ENCODE peak calls at places on chromosome 11, in six cellular contexts. X is K562, H is IMR-90, E is A549, K is H9, Y is AG09309. W is an unnamed sample.
A peak's percentile ranks its signal among the peaks of the same experiment; 100 is the strongest.

GRCh38 chr11:96052921-96053631 is 129.2 kb upstream of the MTMR2 start:
- DNase-seq in X (no peak), H (peak; percentile 62), E (no peak), K (no peak), Y (no peak), W (no peak)

GRCh38 chr11:61303725-61304124 is 8.6 kb upstream of the VWCE start:
- DNase-seq in X (no peak), H (no peak), E (no peak), K (no peak), Y (no peak), W (no peak)

GRCh38 chr11:82546556-82547162 is 187.0 kb downstream of the FAM181B start:
- DNase-seq in X (no peak), H (no peak), E (no peak), K (no peak), Y (no peak), W (no peak)

GRCh38 chr11:116925050-116925449 is 87.6 kb upstream of the APOA1 start:
- DNase-seq in X (no peak), H (no peak), E (no peak), K (no peak), Y (no peak), W (no peak)

GRCh38 chr11:118276422-118276821 is 12.3 kb upstream of the MPZL2 start:
- DNase-seq in X (no peak), H (no peak), E (no peak), K (no peak), Y (no peak), W (no peak)

GRCh38 chr11:44308923-44309482 is 936 bp downstream of the ALX4 start:
- DNase-seq in X (no peak), H (no peak), E (no peak), K (no peak), Y (no peak), W (no peak)

GRCh38 chr11:15507592-15507991 is 392.9 kb downstream of the INSC start:
- DNase-seq in X (no peak), H (no peak), E (no peak), K (no peak), Y (no peak), W (no peak)

GRCh38 chr11:57426754-57427691 is at the start of gene SLC43A3:
- DNase-seq in X (peak; percentile 83), H (peak; percentile 82), E (no peak), K (peak; percentile 79), Y (peak; percentile 75), W (peak; percentile 47)

GRCh38 chr11:118841469-118842222 is 42.0 kb upstream of the CXCR5 start:
- DNase-seq in X (no peak), H (no peak), E (no peak), K (no peak), Y (no peak), W (no peak)

GRCh38 chr11:132520199-132520598 is 1012.1 kb downstream of the OPCML start:
- DNase-seq in X (no peak), H (peak; percentile 3), E (no peak), K (no peak), Y (no peak), W (no peak)

GRCh38 chr11:17391493-17392355 is 3.3 kb upstream of the KCNJ11 start:
- DNase-seq in X (no peak), H (no peak), E (no peak), K (no peak), Y (no peak), W (no peak)

GRCh38 chr11:21896216-21896615 is 296.7 kb upstream of the ANO5 start:
- DNase-seq in X (no peak), H (no peak), E (no peak), K (no peak), Y (no peak), W (no peak)

GRCh38 chr11:126698576-126698975 is 302.0 kb downstream of the KIRREL3 start:
- DNase-seq in X (no peak), H (no peak), E (no peak), K (peak; percentile 38), Y (no peak), W (no peak)

GRCh38 chr11:123653405-123653996 is 923 bp downstream of the SCN3B start:
- DNase-seq in X (no peak), H (no peak), E (peak; percentile 33), K (no peak), Y (no peak), W (peak; percentile 14)

GRCh38 chr11:24697722-24698121 is 200.9 kb downstream of the LUZP2 start:
- DNase-seq in X (no peak), H (peak; percentile 82), E (no peak), K (no peak), Y (no peak), W (no peak)

DNA sequence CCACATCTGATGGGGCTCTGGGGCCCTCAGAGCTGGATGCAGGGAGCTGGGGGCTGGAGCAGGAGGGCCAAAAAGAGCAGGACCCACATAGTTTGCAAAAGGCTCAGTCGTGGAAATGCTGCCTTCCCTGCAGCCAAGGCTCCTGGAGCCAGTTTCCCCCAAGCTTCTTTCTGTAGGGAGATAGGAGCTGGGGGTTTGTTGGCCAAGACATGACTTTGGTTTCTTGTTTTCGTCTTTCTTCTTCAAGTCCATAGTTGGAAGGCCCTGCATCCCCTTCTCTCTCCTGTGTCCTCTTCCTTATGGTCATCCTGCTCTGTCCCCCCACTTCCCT is 36.3 kb downstream of the IGF2 start:
- DNase-seq in X (no peak), H (no peak), E (no peak), K (no peak), Y (no peak), W (no peak)
- TF ChIP-seq CTCF in X (no peak), H (no peak), E (no peak), K (no peak), Y (no peak), W (no peak)

GRCh38 chr11:105699203-105699602 is 89.3 kb downstream of the GRIA4 start:
- DNase-seq in X (no peak), H (no peak), E (no peak), K (no peak), Y (no peak), W (no peak)
- TF ChIP-seq CTCF in X (no peak), H (no peak), E (no peak), K (no peak), Y (no peak), W (no peak)

DNA sequence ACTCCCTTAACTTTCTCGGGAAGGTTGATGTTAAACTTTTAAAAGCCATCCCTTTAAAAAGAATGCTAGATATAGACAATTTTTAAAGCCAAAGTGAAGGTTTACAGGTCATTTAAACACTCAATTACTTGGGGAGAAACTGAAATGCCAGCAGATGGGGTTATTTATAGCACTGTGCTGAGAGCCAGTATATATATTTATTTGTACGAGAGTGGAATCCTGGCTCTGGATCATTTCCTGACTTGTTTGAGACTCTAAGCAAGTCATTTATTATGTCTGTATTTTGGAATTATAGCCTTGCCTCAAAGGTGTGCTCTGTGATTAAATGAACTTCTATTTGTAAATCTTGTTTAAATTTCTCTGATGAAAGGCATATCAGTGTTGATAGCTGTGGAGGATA is 6.8 kb upstream of the ZBED5 start:
- DNase-seq in X (no peak), H (peak; percentile 54), E (no peak), K (no peak), Y (no peak), W (no peak)
- TF ChIP-seq CTCF in X (no peak), H (no peak), E (no peak), K (no peak), Y (no peak), W (no peak)

DNA sequence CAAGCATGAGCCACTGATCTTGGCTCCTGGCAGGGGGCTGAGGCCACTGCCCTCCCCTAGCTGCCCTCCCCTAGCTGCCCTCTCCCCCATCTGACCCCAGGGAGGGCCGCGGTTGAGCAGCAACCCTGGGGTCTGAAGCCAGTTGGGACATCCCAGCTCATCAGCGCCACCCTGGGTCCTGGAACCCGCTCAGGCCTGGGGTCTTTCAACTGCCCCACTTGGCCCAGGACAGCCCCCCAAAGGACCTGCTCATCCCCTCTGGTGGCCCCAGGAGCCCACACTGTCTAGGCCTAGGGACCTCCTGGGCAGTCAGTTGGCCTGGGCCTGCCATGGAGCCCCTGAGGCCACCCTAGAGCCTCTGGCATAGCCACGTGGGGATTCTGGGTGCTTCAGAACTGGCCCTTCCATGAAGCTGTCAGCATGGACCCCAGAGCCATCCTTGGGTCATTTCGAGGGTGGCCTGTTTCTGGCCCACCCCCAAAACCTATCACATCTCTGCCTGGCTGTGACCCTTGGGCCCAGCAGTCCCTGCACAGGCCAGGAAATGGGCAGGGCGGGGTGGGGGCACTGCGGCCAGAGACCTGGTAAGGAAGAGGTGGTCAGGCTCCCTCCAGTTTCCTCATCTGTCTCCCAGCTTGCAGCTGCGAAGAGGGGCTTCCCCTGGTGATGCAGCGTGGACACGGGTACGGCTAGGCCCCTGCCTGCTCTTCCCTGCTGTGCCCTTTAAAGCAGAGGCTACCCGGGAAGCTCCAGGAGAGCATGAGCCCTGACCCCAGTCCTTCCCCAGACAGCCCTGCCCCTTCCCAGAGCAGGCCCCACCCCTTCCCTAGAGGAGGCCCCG is 37.9 kb downstream of the MUC2 start:
- DNase-seq in X (peak; percentile 45), H (no peak), E (no peak), K (no peak), Y (no peak), W (no peak)
- TF ChIP-seq CTCF in X (no peak), H (no peak), E (no peak), K (no peak), Y (no peak), W (no peak)

DNA sequence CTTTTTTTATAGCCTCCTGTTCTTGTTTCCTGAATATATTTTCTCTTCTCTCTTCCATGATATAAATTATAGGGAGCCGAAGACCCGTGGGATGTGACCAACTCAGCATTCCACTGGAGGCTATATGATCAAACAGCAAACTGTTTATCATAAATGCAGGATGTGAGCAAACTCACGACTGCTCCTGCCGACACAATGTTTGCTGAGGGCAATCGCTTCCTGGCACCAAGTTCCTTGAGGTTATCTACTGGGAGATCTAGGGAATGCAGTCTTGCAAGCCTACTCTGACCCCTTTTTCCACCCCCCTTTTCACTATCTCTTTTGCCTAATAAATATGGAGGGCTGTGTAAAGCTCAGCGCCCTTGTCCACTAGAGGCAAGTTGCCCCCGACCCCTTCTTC is 13.5 kb upstream of the PLAAT4 start:
- DNase-seq in X (no peak), H (no peak), E (no peak), K (no peak), Y (no peak), W (no peak)
- TF ChIP-seq CTCF in X (no peak), H (no peak), E (no peak), K (no peak), Y (no peak), W (no peak)

DNA sequence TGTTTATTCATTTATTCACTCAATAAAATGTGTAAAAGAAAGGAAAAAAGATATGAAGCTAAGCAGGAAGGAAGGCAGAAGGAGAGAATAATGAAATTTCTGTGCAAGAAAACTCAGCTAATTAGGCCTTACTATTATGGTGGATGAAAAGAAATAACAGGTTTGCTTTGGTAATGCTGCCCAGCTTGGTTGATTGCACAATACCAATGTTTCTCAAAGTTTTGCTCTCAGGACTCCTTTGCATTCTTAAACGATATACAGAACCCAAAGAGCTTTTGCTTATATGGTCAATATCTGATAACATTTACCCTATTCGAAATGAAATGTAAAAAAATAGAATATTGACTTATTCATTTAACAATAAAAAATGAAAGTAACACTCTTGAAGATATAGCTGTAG is 7.3 kb upstream of the CTSC start:
- DNase-seq in X (no peak), H (no peak), E (no peak), K (no peak), Y (no peak), W (no peak)
- TF ChIP-seq CTCF in X (no peak), H (no peak), E (no peak), K (no peak), Y (no peak), W (no peak)

GRCh38 chr11:70048279-70049024 is 29.7 kb upstream of the ANO1 start:
- DNase-seq in X (peak; percentile 56), H (no peak), E (peak; percentile 40), K (peak; percentile 56), Y (no peak), W (peak; percentile 24)
- TF ChIP-seq CTCF in X (peak; percentile 46), H (peak; percentile 28), E (no peak), K (peak; percentile 59), Y (peak; percentile 41), W (peak; percentile 47)